ENCODE peak calls at places on chromosome 6, in seven cellular contexts. L is MM.1S, H is HCT116, Z is neural progenitor cell, Q is fibroblast of lung, G is hepatocyte, O is GM23338. M is an unnamed sample. For H3K79me2, the result is how much of the 10 kb centered on the place peaks cover.

GRCh38 chr6:113103618-113104390 is 753.3 kb upstream of the MARCKS start:
- DNase-seq in H (no peak), O (no peak), Z (no peak), L (no peak), G (peak), Q (peak), M (peak)

GRCh38 chr6:28537065-28537464 is 11.4 kb downstream of the GPX5 start:
- DNase-seq in L (no peak), H (no peak), G (peak), Q (peak), O (peak), Z (peak), M (peak)

GRCh38 chr6:135875446-135875845 is 23.9 kb downstream of the PDE7B start:
- DNase-seq in L (no peak), Q (peak), O (no peak), Z (no peak), G (no peak), H (no peak), M (no peak)

GRCh38 chr6:30136570-30137286 is 788 bp downstream of the TRIM40 start:
- DNase-seq in L (peak), O (no peak), Q (no peak), H (no peak), Z (no peak), G (no peak), M (no peak)

GRCh38 chr6:88760091-88760490 is 203.3 kb downstream of the RNGTT start:
- DNase-seq in O (no peak), Z (no peak), Q (no peak), H (no peak), G (no peak), L (no peak), M (peak)

GRCh38 chr6:23091795-23092194 is 522.4 kb downstream of the HDGFL1 start:
- DNase-seq in L (no peak), O (no peak), Z (no peak), G (no peak), H (no peak), Q (peak), M (no peak)

GRCh38 chr6:33621396-33622388 is 570 bp downstream of the ITPR3 start:
- DNase-seq in O (peak), H (no peak), G (peak), Z (peak), L (peak), Q (no peak), M (peak)

GRCh38 chr6:41443616-41444525 is 102.3 kb upstream of the FOXP4 start:
- DNase-seq in H (no peak), L (no peak), Z (no peak), Q (peak), O (no peak), G (peak), M (peak)

GRCh38 chr6:114288696-114289095 is 54.1 kb downstream of the HS3ST5 start:
- DNase-seq in Z (no peak), H (no peak), O (no peak), G (no peak), Q (no peak), L (no peak), M (no peak)

GRCh38 chr6:138004423-138005287 is 102.6 kb downstream of the PERP start:
- DNase-seq in H (peak), G (peak), O (peak), Q (peak), L (peak), Z (peak), M (peak)

GRCh38 chr6:25027221-25027916 is 91.6 kb upstream of the RIPOR2 start:
- DNase-seq in O (peak), L (peak), H (no peak), Q (no peak), Z (no peak), G (no peak), M (no peak)

GRCh38 chr6:30683137-30683979 is 3.1 kb downstream of the PPP1R18 start:
- DNase-seq in Z (no peak), L (no peak), Q (no peak), O (no peak), H (no peak), G (no peak), M (no peak)

GRCh38 chr6:125273965-125274364 is 27.8 kb downstream of the HDDC2 start:
- DNase-seq in H (peak), G (no peak), O (no peak), L (no peak), Q (no peak), Z (no peak), M (no peak)

GRCh38 chr6:46932526-46932925 is 10.8 kb upstream of the ADGRF5 start:
- DNase-seq in H (no peak), O (no peak), Q (no peak), Z (no peak), G (no peak), L (no peak), M (no peak)

GRCh38 chr6:113763883-113764282 is 93.3 kb upstream of the MARCKS start:
- DNase-seq in H (peak), L (no peak), O (no peak), Z (no peak), Q (peak), G (peak), M (peak)

GRCh38 chr6:144434308-144434990 is 149.3 kb downstream of the UTRN start:
- DNase-seq in H (no peak), O (no peak), L (no peak), G (no peak), Z (no peak), Q (peak), M (peak)

GRCh38 chr6:112683926-112684325 is 336.8 kb downstream of the RFPL4B start:
- DNase-seq in G (no peak), Z (no peak), O (no peak), H (no peak), Q (peak), L (no peak), M (peak)

GRCh38 chr6:52375780-52376556 is 14.0 kb downstream of the PAQR8 start:
- DNase-seq in L (no peak), Z (no peak), O (no peak), H (no peak), Q (no peak), G (no peak), M (no peak)

GRCh38 chr6:99119109-99120031 is 171.6 kb upstream of the FBXL4 start:
- DNase-seq in H (peak), G (peak), L (peak), O (peak), Q (peak), Z (peak), M (peak)

GRCh38 chr6:53928641-53929339 is 134.0 kb downstream of the LRRC1 start:
- DNase-seq in L (no peak), Z (no peak), G (no peak), H (peak), O (no peak), Q (no peak), M (no peak)

GRCh38 chr6:77292564-77293546 is 170.4 kb downstream of the HTR1B start:
- DNase-seq in Q (peak), Z (no peak), O (no peak), G (peak), H (peak), L (no peak), M (no peak)

GRCh38 chr6:104281370-104281769 is 578.3 kb downstream of the HACE1 start:
- DNase-seq in O (peak), Q (no peak), L (no peak), Z (no peak), G (no peak), H (peak), M (peak)

GRCh38 chr6:32154514-32155161 is 697 bp downstream of the PPT2 start:
- DNase-seq in Z (peak), G (peak), H (peak), Q (peak), O (peak), L (peak), M (peak)

GRCh38 chr6:160156842-160157241 is 35.2 kb downstream of the SLC22A1 start:
- DNase-seq in H (no peak), G (no peak), O (no peak), Z (no peak), Q (peak), L (no peak), M (peak)

GRCh38 chr6:160347259-160348208 is 644 bp upstream of the SLC22A3 start:
- DNase-seq in G (no peak), O (peak), H (no peak), Z (no peak), L (no peak), Q (no peak), M (no peak)

DNA sequence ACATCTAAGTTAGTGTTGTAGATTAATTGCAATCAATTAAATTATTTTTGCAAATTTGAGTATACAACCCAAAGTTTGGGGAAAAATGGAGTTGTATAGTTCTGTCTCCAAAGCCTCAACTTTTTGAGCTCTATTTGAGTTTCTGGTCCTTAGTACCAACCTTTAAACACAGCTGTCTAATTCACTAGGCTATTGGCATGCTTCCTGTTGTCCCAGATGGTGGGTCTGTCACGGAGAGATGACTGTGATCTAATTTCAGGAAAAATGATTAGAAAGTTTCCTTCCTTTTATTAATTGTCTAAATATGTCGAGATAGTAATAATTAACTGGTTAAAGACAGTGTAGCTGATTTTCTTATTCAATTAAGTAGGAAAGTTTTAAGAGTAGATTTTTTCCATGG is 109.6 kb downstream of the SCAF8 start:
- DNase-seq in H (no peak), O (no peak), L (no peak), Z (no peak), Q (no peak), G (no peak), M (no peak)
- H3K79me2 ChIP-seq in H (half or more), O (half or more), L (under half), Z (half or more), Q (under half), G (half or more), M (half or more)

GRCh38 chr6:105705608-105706007 is 302.7 kb upstream of the PREP start:
- DNase-seq in Z (no peak), O (no peak), H (no peak), L (no peak), Q (no peak), G (no peak), M (no peak)
- H3K27ac ChIP-seq in Z (no peak), O (no peak), H (no peak), L (no peak), Q (no peak), G (no peak), M (no peak)

GRCh38 chr6:147448775-147449174 is 59.7 kb upstream of the SAMD5 start:
- DNase-seq in L (no peak), G (no peak), O (no peak), Q (no peak), H (no peak), Z (no peak), M (no peak)

GRCh38 chr6:147449405-147450161 is 58.9 kb upstream of the SAMD5 start:
- DNase-seq in Q (no peak), O (no peak), Z (no peak), H (no peak), L (no peak), G (no peak), M (no peak)

DNA sequence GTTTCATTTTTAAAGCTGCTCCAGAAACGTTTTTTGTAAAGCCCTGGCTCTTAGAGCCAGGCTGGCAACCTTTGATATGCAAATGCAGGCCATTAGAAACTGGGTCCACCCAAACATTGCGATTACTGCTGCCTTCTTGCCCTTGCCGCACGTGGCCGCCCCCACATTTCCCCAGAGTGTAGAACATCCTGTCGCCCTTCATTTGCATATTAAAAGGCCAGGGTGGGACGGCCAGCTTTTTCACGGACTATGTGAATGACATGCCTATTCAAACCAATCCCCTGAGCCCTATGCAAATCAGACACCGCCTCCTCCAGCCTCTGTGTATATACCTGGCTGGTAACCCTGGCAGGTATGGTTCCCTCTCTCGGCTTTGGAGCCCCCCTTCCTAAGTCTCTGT is 60.3 kb upstream of the SAMD5 start:
- DNase-seq in G (no peak), Z (peak), H (no peak), L (peak), O (peak), Q (no peak), M (no peak)
- H3K4me3 ChIP-seq in G (no peak), Z (no peak), H (no peak), L (no peak), O (peak), Q (no peak), M (no peak)

GRCh38 chr6:117317261-117317660 is 51.9 kb downstream of the VGLL2 start:
- DNase-seq in L (peak), Z (peak), H (peak), Q (peak), G (peak), O (peak), M (no peak)
- H3K79me2 ChIP-seq in L (under half), Z (under half), H (under half), Q (under half), G (under half), O (under half), M (under half)

GRCh38 chr6:150491796-150492142 is 107.9 kb upstream of the PLEKHG1 start:
- DNase-seq in Q (no peak), G (no peak), Z (no peak), O (no peak), L (no peak), H (no peak), M (no peak)
- H3K27ac ChIP-seq in Q (no peak), G (peak), Z (no peak), O (no peak), L (no peak), H (peak), M (no peak)

DNA sequence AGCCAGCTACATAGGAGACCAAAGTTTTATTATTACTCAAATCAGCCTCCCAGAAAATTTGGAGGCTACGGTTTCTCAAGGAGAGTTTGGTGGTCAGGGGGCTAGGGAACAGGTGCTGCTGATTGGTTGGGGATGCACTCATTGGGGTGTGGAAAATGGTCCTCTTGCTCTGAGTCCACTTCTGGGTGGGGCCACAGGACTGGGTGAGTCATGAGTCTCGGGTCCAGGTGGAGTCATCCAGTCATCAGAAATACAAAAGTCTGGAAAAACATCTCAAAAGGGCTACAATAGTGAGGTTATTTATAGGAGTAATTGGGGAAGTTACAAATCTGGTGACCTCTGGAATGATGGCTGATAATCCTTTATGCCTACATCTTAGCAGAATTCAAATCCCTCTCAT is 54.3 kb upstream of the SLC22A16 start:
- DNase-seq in L (no peak), O (no peak), Q (no peak), Z (no peak), G (no peak), H (no peak), M (no peak)
- H3K4me3 ChIP-seq in L (no peak), O (no peak), Q (no peak), Z (no peak), G (no peak), H (no peak), M (no peak)

GRCh38 chr6:87702589-87702945 is 534 bp upstream of the AKIRIN2 start:
- DNase-seq in H (peak), Q (no peak), L (no peak), O (peak), G (peak), Z (peak), M (no peak)
- H3K79me2 ChIP-seq in H (under half), Q (under half), L (under half), O (under half), G (under half), Z (under half), M (under half)

M was measured in osteoblast.